ENCODE peak calls at places on chromosomes 13 and 19, in seven cellular contexts. Z is iris pigment epithelial cell; D is T-helper 17 cell; K is ureter; N is stimulated activated CD8-positive, alpha-beta memory T cell treated with anti-CD3 and anti-CD28 coated beads, Interleukin-4, amount 100 ng/mL, for 48 hours; C is H54; Q is anterior cingulate cortex. L is an unnamed sample.

GRCh38 chr19:9996541-9996940 is 13.8 kb downstream of the COL5A3 start:
- DNase-seq in Z (no peak), D (no peak), K (no peak), N (no peak), C (no peak), Q (no peak), L (no peak)

GRCh38 chr19:35585844-35586243 is at the start of gene PMIS2:
- DNase-seq in Z (peak), D (no peak), K (no peak), N (peak), C (no peak), Q (no peak), L (peak)

GRCh38 chr19:16000024-16000687 is 51.3 kb downstream of the OR10H4 start:
- DNase-seq in Z (no peak), D (no peak), K (no peak), N (no peak), C (no peak), Q (no peak), L (no peak)

GRCh38 chr19:48368942-48369341 is 4.8 kb downstream of the SYNGR4 start:
- DNase-seq in Z (no peak), D (no peak), K (no peak), N (no peak), C (no peak), Q (no peak), L (no peak)

GRCh38 chr19:35027851-35028599 is 2.2 kb upstream of the SCN1B start:
- DNase-seq in Z (peak), D (no peak), K (no peak), N (no peak), C (no peak), Q (no peak), L (no peak)

GRCh38 chr19:33988601-33989000 is 183.7 kb upstream of the LSM14A start:
- DNase-seq in Z (peak), D (no peak), K (no peak), N (no peak), C (no peak), Q (no peak), L (no peak)

GRCh38 chr13:27868639-27869435 is 51.0 kb upstream of the PDX1 start:
- DNase-seq in Z (peak), D (no peak), K (no peak), N (no peak), C (no peak), Q (no peak), L (no peak)

GRCh38 chr13:36369268-36370107 is 23.3 kb upstream of the SPART start:
- DNase-seq in Z (no peak), D (no peak), K (no peak), N (no peak), C (no peak), Q (no peak), L (no peak)

GRCh38 chr19:49157445-49158224 is at the start of gene TRPM4:
- DNase-seq in Z (peak), D (no peak), K (peak), N (peak), C (peak), Q (peak), L (peak)

GRCh38 chr19:55369651-55370304 is 485 bp downstream of the IL11 start:
- DNase-seq in Z (peak), D (no peak), K (no peak), N (peak), C (peak), Q (no peak), L (peak)

GRCh38 chr19:35299523-35300339 is 7.8 kb downstream of the MAG start:
- DNase-seq in Z (no peak), D (no peak), K (no peak), N (peak), C (no peak), Q (no peak), L (peak)

GRCh38 chr19:18591735-18592385 is 3.3 kb downstream of the REX1BD start:
- DNase-seq in Z (no peak), D (no peak), K (no peak), N (no peak), C (no peak), Q (no peak), L (no peak)

GRCh38 chr19:33492951-33493350 is 28.6 kb downstream of the PEPD start:
- DNase-seq in Z (no peak), D (no peak), K (no peak), N (no peak), C (no peak), Q (no peak), L (no peak)

GRCh38 chr13:32060319-32060924 is 28.8 kb downstream of the FRY start:
- DNase-seq in Z (no peak), D (no peak), K (no peak), N (no peak), C (no peak), Q (no peak), L (no peak)